ENCODE peak calls at places on chromosomes 11 and 22, in six cellular contexts. One of them, this sample, is unnamed.
A peak's percentile ranks its signal among the peaks of the same experiment; 100 is the strongest.

GRCh38 chr11:8283510-8284272 is 20.0 kb upstream of the LMO1 start:
- DNase-seq in cardiac muscle cell: peak; percentile 91
- DNase-seq in adrenal gland: no peak
- DNase-seq in heart right ventricle: no peak
- DNase-seq in hepatocyte: peak; percentile 36
- DNase-seq in PC-9: no peak
- DNase-seq in this sample: peak; percentile 11

GRCh38 chr11:85967457-85967856 is 101.4 kb downstream of the PICALM start:
- DNase-seq in adrenal gland: no peak
- DNase-seq in hepatocyte: no peak
- DNase-seq in cardiac muscle cell: no peak
- DNase-seq in PC-9: no peak
- DNase-seq in heart right ventricle: no peak
- DNase-seq in this sample: no peak

GRCh38 chr22:46684706-46685105 is 53.3 kb downstream of the CERK start:
- DNase-seq in cardiac muscle cell: peak; percentile 87
- DNase-seq in hepatocyte: no peak
- DNase-seq in PC-9: no peak
- DNase-seq in heart right ventricle: peak; percentile 35
- DNase-seq in adrenal gland: no peak
- DNase-seq in this sample: no peak

GRCh38 chr11:118277312-118277711 is 13.2 kb upstream of the MPZL2 start:
- DNase-seq in heart right ventricle: no peak
- DNase-seq in adrenal gland: no peak
- DNase-seq in PC-9: peak; percentile 65
- DNase-seq in cardiac muscle cell: no peak
- DNase-seq in hepatocyte: no peak
- DNase-seq in this sample: no peak

GRCh38 chr11:76794371-76795284 is 11.5 kb downstream of the TSKU start:
- DNase-seq in adrenal gland: no peak
- DNase-seq in PC-9: no peak
- DNase-seq in cardiac muscle cell: no peak
- DNase-seq in hepatocyte: no peak
- DNase-seq in heart right ventricle: no peak
- DNase-seq in this sample: no peak

GRCh38 chr11:7667460-7667859 is 5.8 kb downstream of the CYB5R2 start:
- DNase-seq in PC-9: no peak
- DNase-seq in hepatocyte: no peak
- DNase-seq in cardiac muscle cell: no peak
- DNase-seq in adrenal gland: no peak
- DNase-seq in heart right ventricle: no peak
- DNase-seq in this sample: no peak

GRCh38 chr22:37777122-37777687 is 30.5 kb upstream of the GCAT start:
- DNase-seq in PC-9: peak; percentile 96
- DNase-seq in adrenal gland: peak; percentile 65
- DNase-seq in hepatocyte: peak; percentile 62
- DNase-seq in heart right ventricle: peak; percentile 40
- DNase-seq in cardiac muscle cell: no peak
- DNase-seq in this sample: peak; percentile 81

GRCh38 chr11:15157181-15157580 is 42.5 kb downstream of the INSC start:
- DNase-seq in cardiac muscle cell: no peak
- DNase-seq in PC-9: no peak
- DNase-seq in heart right ventricle: no peak
- DNase-seq in adrenal gland: no peak
- DNase-seq in hepatocyte: no peak
- DNase-seq in this sample: no peak

GRCh38 chr11:72078477-72078876 is 1.9 kb downstream of the NUMA1 start:
- DNase-seq in hepatocyte: no peak
- DNase-seq in cardiac muscle cell: no peak
- DNase-seq in adrenal gland: no peak
- DNase-seq in heart right ventricle: no peak
- DNase-seq in PC-9: no peak
- DNase-seq in this sample: no peak

GRCh38 chr22:25346859-25347751 is 127.7 kb downstream of the CRYBB2 start:
- DNase-seq in adrenal gland: no peak
- DNase-seq in cardiac muscle cell: no peak
- DNase-seq in heart right ventricle: no peak
- DNase-seq in PC-9: no peak
- DNase-seq in hepatocyte: no peak
- DNase-seq in this sample: no peak

GRCh38 chr11:28524098-28524497 is 415.9 kb downstream of the METTL15 start:
- DNase-seq in hepatocyte: no peak
- DNase-seq in cardiac muscle cell: no peak
- DNase-seq in adrenal gland: no peak
- DNase-seq in heart right ventricle: no peak
- DNase-seq in PC-9: no peak
- DNase-seq in this sample: no peak

GRCh38 chr11:6353367-6353987 is 33.2 kb upstream of the CAVIN3 start:
- DNase-seq in PC-9: peak; percentile 67
- DNase-seq in adrenal gland: peak; percentile 48
- DNase-seq in cardiac muscle cell: peak; percentile 75
- DNase-seq in hepatocyte: peak; percentile 90
- DNase-seq in heart right ventricle: no peak
- DNase-seq in this sample: peak; percentile 60

GRCh38 chr11:66700337-66700736 is 22.6 kb upstream of the RBM4B start:
- DNase-seq in adrenal gland: no peak
- DNase-seq in heart right ventricle: no peak
- DNase-seq in cardiac muscle cell: no peak
- DNase-seq in PC-9: no peak
- DNase-seq in hepatocyte: no peak
- DNase-seq in this sample: no peak

GRCh38 chr11:76704171-76704948 is 33.8 kb upstream of the LRRC32 start:
- DNase-seq in PC-9: no peak
- DNase-seq in cardiac muscle cell: no peak
- DNase-seq in adrenal gland: no peak
- DNase-seq in heart right ventricle: no peak
- DNase-seq in hepatocyte: no peak
- DNase-seq in this sample: no peak

GRCh38 chr11:131767421-131767820 is 397.0 kb downstream of the NTM start:
- DNase-seq in cardiac muscle cell: no peak
- DNase-seq in adrenal gland: no peak
- DNase-seq in PC-9: no peak
- DNase-seq in heart right ventricle: no peak
- DNase-seq in hepatocyte: no peak
- DNase-seq in this sample: no peak

GRCh38 chr11:27420722-27421572 is 51.6 kb downstream of the LGR4 start:
- DNase-seq in cardiac muscle cell: no peak
- DNase-seq in heart right ventricle: no peak
- DNase-seq in adrenal gland: no peak
- DNase-seq in hepatocyte: no peak
- DNase-seq in PC-9: no peak
- DNase-seq in this sample: no peak

GRCh38 chr11:67626970-67627369 is 2.8 kb downstream of the NUDT8 start:
- DNase-seq in cardiac muscle cell: no peak
- DNase-seq in adrenal gland: no peak
- DNase-seq in hepatocyte: no peak
- DNase-seq in PC-9: no peak
- DNase-seq in heart right ventricle: peak; percentile 4
- DNase-seq in this sample: no peak

GRCh38 chr11:69657911-69658605 is 17.1 kb downstream of the LTO1 start:
- DNase-seq in PC-9: no peak
- DNase-seq in hepatocyte: peak; percentile 50
- DNase-seq in heart right ventricle: no peak
- DNase-seq in cardiac muscle cell: peak; percentile 86
- DNase-seq in adrenal gland: no peak
- DNase-seq in this sample: no peak

GRCh38 chr22:33465554-33465953 is 407.4 kb upstream of the SYN3 start:
- DNase-seq in hepatocyte: no peak
- DNase-seq in adrenal gland: no peak
- DNase-seq in PC-9: no peak
- DNase-seq in heart right ventricle: no peak
- DNase-seq in cardiac muscle cell: no peak
- DNase-seq in this sample: no peak

GRCh38 chr11:12859872-12860657 is 149.1 kb upstream of the RASSF10 start:
- DNase-seq in cardiac muscle cell: no peak
- DNase-seq in adrenal gland: no peak
- DNase-seq in hepatocyte: no peak
- DNase-seq in PC-9: no peak
- DNase-seq in heart right ventricle: no peak
- DNase-seq in this sample: no peak

GRCh38 chr11:101706541-101706940 is 122.7 kb upstream of the TRPC6 start:
- DNase-seq in PC-9: no peak
- DNase-seq in heart right ventricle: no peak
- DNase-seq in adrenal gland: no peak
- DNase-seq in cardiac muscle cell: no peak
- DNase-seq in hepatocyte: no peak
- DNase-seq in this sample: no peak

GRCh38 chr11:102666331-102666957 is 39.1 kb downstream of the MMP27 start:
- DNase-seq in adrenal gland: peak; percentile 20
- DNase-seq in PC-9: peak; percentile 22
- DNase-seq in cardiac muscle cell: peak; percentile 64
- DNase-seq in heart right ventricle: no peak
- DNase-seq in hepatocyte: peak; percentile 70
- DNase-seq in this sample: peak; percentile 31

GRCh38 chr11:117969160-117969991 is 16.8 kb upstream of the IL10RA start:
- DNase-seq in cardiac muscle cell: no peak
- DNase-seq in hepatocyte: no peak
- DNase-seq in adrenal gland: no peak
- DNase-seq in heart right ventricle: no peak
- DNase-seq in PC-9: no peak
- DNase-seq in this sample: no peak

GRCh38 chr22:46072030-46072881 is 78.1 kb upstream of the PPARA start:
- DNase-seq in heart right ventricle: peak; percentile 77
- DNase-seq in hepatocyte: peak; percentile 78
- DNase-seq in adrenal gland: peak; percentile 78
- DNase-seq in cardiac muscle cell: no peak
- DNase-seq in PC-9: peak; percentile 57
- DNase-seq in this sample: peak; percentile 73

GRCh38 chr22:27135582-27135981 is 478.2 kb downstream of the MIAT start:
- DNase-seq in hepatocyte: no peak
- DNase-seq in heart right ventricle: no peak
- DNase-seq in cardiac muscle cell: peak; percentile 16
- DNase-seq in adrenal gland: no peak
- DNase-seq in PC-9: no peak
- DNase-seq in this sample: no peak

GRCh38 chr11:11027271-11027670 is 169.4 kb upstream of the ZBED5 start:
- DNase-seq in hepatocyte: no peak
- DNase-seq in adrenal gland: no peak
- DNase-seq in cardiac muscle cell: no peak
- DNase-seq in PC-9: no peak
- DNase-seq in heart right ventricle: no peak
- DNase-seq in this sample: no peak

GRCh38 chr22:21666786-21667185 is 974 bp downstream of the PPIL2 start:
- DNase-seq in hepatocyte: no peak
- DNase-seq in PC-9: no peak
- DNase-seq in cardiac muscle cell: no peak
- DNase-seq in heart right ventricle: no peak
- DNase-seq in adrenal gland: no peak
- DNase-seq in this sample: no peak

GRCh38 chr11:16252373-16252772 is 104.0 kb downstream of the SOX6 start:
- DNase-seq in heart right ventricle: no peak
- DNase-seq in PC-9: no peak
- DNase-seq in cardiac muscle cell: peak; percentile 3
- DNase-seq in adrenal gland: no peak
- DNase-seq in hepatocyte: peak; percentile 19
- DNase-seq in this sample: no peak

GRCh38 chr11:32817181-32817842 is 12.4 kb upstream of the PRRG4 start:
- DNase-seq in cardiac muscle cell: no peak
- DNase-seq in PC-9: no peak
- DNase-seq in adrenal gland: no peak
- DNase-seq in hepatocyte: no peak
- DNase-seq in heart right ventricle: no peak
- DNase-seq in this sample: no peak

GRCh38 chr22:23673826-23674690 is 16.8 kb upstream of the RGL4 start:
- DNase-seq in cardiac muscle cell: no peak
- DNase-seq in heart right ventricle: no peak
- DNase-seq in adrenal gland: no peak
- DNase-seq in hepatocyte: no peak
- DNase-seq in PC-9: no peak
- DNase-seq in this sample: no peak
- H3K4me1 ChIP-seq in cardiac muscle cell: no peaks in the 10 kb centered on the region
- H3K4me1 ChIP-seq in heart right ventricle: no peaks in the 10 kb centered on the region
- H3K4me1 ChIP-seq in adrenal gland: no peaks in the 10 kb centered on the region
- H3K4me1 ChIP-seq in hepatocyte: peaks cover 4% of the 10 kb centered on the region
- H3K4me1 ChIP-seq in PC-9: no peaks in the 10 kb centered on the region
- H3K4me1 ChIP-seq in this sample: peaks cover 4% of the 10 kb centered on the region

DNA sequence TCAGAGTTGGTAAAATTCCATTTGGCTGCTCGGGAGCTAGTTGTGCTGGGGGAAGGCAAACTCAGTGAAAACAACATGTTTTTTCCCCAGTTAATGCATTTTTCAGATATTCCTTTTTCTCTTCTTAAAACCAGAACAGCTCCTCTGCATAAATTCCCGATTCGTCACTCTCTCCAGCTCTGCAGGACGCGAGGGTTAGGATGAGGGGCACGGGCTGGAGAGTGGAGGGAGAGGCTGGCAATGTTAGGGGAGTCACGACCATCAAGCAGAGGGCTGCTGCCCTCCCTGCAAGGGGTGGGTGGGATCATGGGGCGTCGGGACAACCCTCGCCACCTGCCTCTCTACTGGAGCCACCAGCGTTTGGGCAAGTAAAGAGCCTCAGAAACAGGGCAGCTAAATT is 31.4 kb downstream of the LRRC10B start:
- DNase-seq in PC-9: no peak
- DNase-seq in adrenal gland: no peak
- DNase-seq in heart right ventricle: no peak
- DNase-seq in cardiac muscle cell: no peak
- DNase-seq in hepatocyte: no peak
- DNase-seq in this sample: no peak
- H3K4me3 ChIP-seq in PC-9: no peak overlapping the region
- H3K4me3 ChIP-seq in adrenal gland: no peak overlapping the region
- H3K4me3 ChIP-seq in heart right ventricle: no peak overlapping the region
- H3K4me3 ChIP-seq in cardiac muscle cell: no peak overlapping the region
- H3K4me3 ChIP-seq in hepatocyte: no peak overlapping the region
- H3K4me3 ChIP-seq in this sample: no peak overlapping the region

DNA sequence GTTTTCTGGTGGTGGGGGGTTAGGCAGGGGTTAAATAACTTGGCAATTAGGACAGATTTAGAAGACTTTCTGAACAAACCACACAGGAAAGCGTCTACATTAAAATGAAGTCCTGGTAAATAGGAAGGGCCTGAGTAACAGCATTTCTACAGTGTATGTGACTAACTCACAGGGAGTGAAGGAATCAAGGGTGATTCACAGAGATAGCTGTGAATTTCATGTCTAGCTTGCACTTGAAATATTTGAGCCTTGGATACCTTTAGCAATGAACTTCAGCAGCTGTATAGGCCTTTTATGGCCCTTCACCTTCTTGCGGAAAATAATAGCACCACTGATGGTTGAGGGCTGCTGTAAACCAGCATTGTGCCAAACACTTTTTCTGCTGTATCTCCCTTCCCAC is 26.1 kb upstream of the LDHA start:
- DNase-seq in cardiac muscle cell: no peak
- DNase-seq in heart right ventricle: no peak
- DNase-seq in hepatocyte: no peak
- DNase-seq in PC-9: no peak
- DNase-seq in adrenal gland: no peak
- DNase-seq in this sample: no peak
- H3K4me1 ChIP-seq in cardiac muscle cell: no peaks in the 10 kb centered on the region
- H3K4me1 ChIP-seq in heart right ventricle: no peaks in the 10 kb centered on the region
- H3K4me1 ChIP-seq in hepatocyte: no peaks in the 10 kb centered on the region
- H3K4me1 ChIP-seq in PC-9: no peaks in the 10 kb centered on the region
- H3K4me1 ChIP-seq in adrenal gland: no peaks in the 10 kb centered on the region
- H3K4me1 ChIP-seq in this sample: no peaks in the 10 kb centered on the region

DNA sequence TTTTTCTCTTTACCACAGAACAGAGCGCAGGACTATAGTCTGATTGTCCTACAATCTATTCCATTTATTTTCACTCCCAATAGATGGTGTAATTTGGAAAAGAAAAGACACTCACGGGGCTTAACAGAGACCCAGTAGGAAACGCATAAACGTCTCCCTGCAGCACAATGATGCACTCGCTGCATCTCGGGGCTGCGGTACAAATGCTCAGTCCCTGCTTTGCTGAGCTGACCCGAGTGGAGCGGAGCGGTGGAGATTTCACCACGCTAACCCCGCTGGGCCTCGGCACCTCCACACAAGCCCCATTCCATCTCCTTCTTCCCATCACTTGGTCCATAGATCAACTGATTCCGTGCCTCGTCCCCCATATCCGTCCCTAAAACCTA is 1.5 kb downstream of the FEZ1 start:
- DNase-seq in PC-9: no peak
- DNase-seq in adrenal gland: no peak
- DNase-seq in heart right ventricle: no peak
- DNase-seq in hepatocyte: no peak
- DNase-seq in cardiac muscle cell: no peak
- DNase-seq in this sample: no peak
- H3K4me3 ChIP-seq in PC-9: no peak overlapping the region
- H3K4me3 ChIP-seq in adrenal gland: peak overlapping the region; percentile 66
- H3K4me3 ChIP-seq in heart right ventricle: peak overlapping the region; percentile 66
- H3K4me3 ChIP-seq in hepatocyte: peak overlapping the region; percentile 84
- H3K4me3 ChIP-seq in cardiac muscle cell: peak overlapping the region; percentile 73
- H3K4me3 ChIP-seq in this sample: peak overlapping the region; percentile 42